ENCODE peak calls at places on chromosomes 2 and 18, in four cellular contexts. A is GM12865, V is germinal center, P is GM04504. U is an unnamed sample.

GRCh38 chr2:65464604-65465003 is 32.2 kb upstream of the SPRED2 start:
- DNase-seq in A (no peak), V (no peak), P (peak), U (no peak)

GRCh38 chr18:78711316-78711715 is 268.3 kb upstream of the SALL3 start:
- DNase-seq in A (no peak), V (no peak), P (no peak), U (no peak)

GRCh38 chr2:236985940-236986339 is 99.7 kb upstream of the COPS8 start:
- DNase-seq in A (no peak), V (no peak), P (no peak), U (no peak)

GRCh38 chr2:9416962-9417316 is 6.4 kb downstream of the ITGB1BP1 start:
- DNase-seq in A (no peak), V (no peak), P (no peak), U (no peak)

GRCh38 chr18:42545825-42546224 is 569.7 kb downstream of the RIT2 start:
- DNase-seq in A (no peak), V (no peak), P (no peak), U (no peak)

GRCh38 chr2:182821172-182821571 is 45.3 kb downstream of the FRZB start:
- DNase-seq in A (no peak), V (no peak), P (no peak), U (no peak)

GRCh38 chr2:64404743-64405142 is 49.2 kb upstream of the LGALSL start:
- DNase-seq in A (no peak), V (no peak), P (no peak), U (no peak)

GRCh38 chr2:120939595-120940318 is 204.1 kb downstream of the GLI2 start:
- DNase-seq in A (no peak), V (no peak), P (no peak), U (no peak)

GRCh38 chr2:158676295-158676694 is 118.8 kb upstream of the DAPL1 start:
- DNase-seq in A (no peak), V (no peak), P (no peak), U (no peak)

GRCh38 chr2:201580486-201580885 is 62.8 kb downstream of the TMEM237 start:
- DNase-seq in A (no peak), V (no peak), P (peak), U (no peak)

GRCh38 chr2:113692698-113693428 is 63.6 kb downstream of the SLC35F5 start:
- DNase-seq in A (peak), V (peak), P (no peak), U (peak)

GRCh38 chr2:192190474-192190873 is 4.3 kb downstream of the TMEFF2 start:
- DNase-seq in A (no peak), V (no peak), P (no peak), U (peak)

GRCh38 chr2:170846318-170846717 is 29.6 kb downstream of the GAD1 start:
- DNase-seq in A (no peak), V (no peak), P (no peak), U (no peak)